ENCODE peak calls at places on chromosome 2, in nine cellular contexts. V is psoas muscle, S is DND-41, I is A549, L is fibroblast of lung, K is upper lobe of left lung, G is transverse colon, W is GM13976, T is AG10803. E is an unnamed sample.

GRCh38 chr2:41933035-41933429 is 114.8 kb upstream of the PKDCC start:
- DNase-seq in V (no peak), S (no peak), I (no peak), L (peak), K (no peak), G (no peak), W (no peak), T (no peak), E (no peak)

GRCh38 chr2:146147448-146148012 is 1627.6 kb upstream of the ZEB2 start:
- DNase-seq in V (no peak), S (no peak), I (peak), L (no peak), K (no peak), G (no peak), W (no peak), T (no peak), E (no peak)

GRCh38 chr2:85920810-85921545 is 32.2 kb upstream of the ST3GAL5 start:
- DNase-seq in V (no peak), S (no peak), I (peak), L (peak), K (no peak), G (no peak), W (no peak), T (peak), E (peak)

GRCh38 chr2:12452211-12452610 is 264.5 kb upstream of the TRIB2 start:
- DNase-seq in V (no peak), S (no peak), I (no peak), L (peak), K (no peak), G (no peak), W (no peak), T (no peak), E (peak)

GRCh38 chr2:238879621-238880377 is 31.9 kb downstream of the TWIST2 start:
- DNase-seq in V (no peak), S (no peak), I (no peak), L (no peak), K (no peak), G (no peak), W (no peak), T (peak), E (no peak)

GRCh38 chr2:45458909-45459563 is 152.0 kb downstream of the SRBD1 start:
- DNase-seq in V (no peak), S (no peak), I (peak), L (peak), K (no peak), G (peak), W (no peak), T (peak), E (peak)

GRCh38 chr2:85915606-85916303 is 27.0 kb upstream of the ST3GAL5 start:
- DNase-seq in V (no peak), S (no peak), I (no peak), L (no peak), K (no peak), G (no peak), W (no peak), T (peak), E (no peak)

GRCh38 chr2:191845248-191845715 is 1.6 kb downstream of the CAVIN2 start:
- DNase-seq in V (peak), S (no peak), I (peak), L (no peak), K (no peak), G (no peak), W (no peak), T (no peak), E (peak)

GRCh38 chr2:181839811-181840210 is 51.7 kb upstream of the ITPRID2 start:
- DNase-seq in V (no peak), S (no peak), I (no peak), L (no peak), K (no peak), G (no peak), W (no peak), T (no peak), E (no peak)

GRCh38 chr2:70515938-70516337 is 37.7 kb downstream of the TGFA start:
- DNase-seq in V (no peak), S (no peak), I (no peak), L (no peak), K (no peak), G (no peak), W (no peak), T (peak), E (peak)

GRCh38 chr2:240467149-240467642 is 31.7 kb downstream of the GPC1 start:
- DNase-seq in V (no peak), S (peak), I (no peak), L (no peak), K (peak), G (peak), W (no peak), T (no peak), E (no peak)

GRCh38 chr2:239722760-239723448 is 302.2 kb downstream of the NDUFA10 start:
- DNase-seq in V (no peak), S (no peak), I (no peak), L (no peak), K (peak), G (no peak), W (no peak), T (no peak), E (no peak)

GRCh38 chr2:3461781-3462492 is 57.4 kb downstream of the ADI1 start:
- DNase-seq in V (no peak), S (peak), I (peak), L (peak), K (no peak), G (no peak), W (peak), T (peak), E (peak)

GRCh38 chr2:24642351-24642750 is 150.8 kb downstream of the PTRHD1 start:
- DNase-seq in V (no peak), S (no peak), I (no peak), L (no peak), K (no peak), G (no peak), W (no peak), T (no peak), E (no peak)

GRCh38 chr2:206212673-206213513 is 53.2 kb downstream of the EEF1B2 start:
- DNase-seq in V (no peak), S (no peak), I (no peak), L (peak), K (no peak), G (no peak), W (no peak), T (peak), E (peak)
- TF ChIP-seq CTCF in V (no peak), S (no peak), I (no peak), L (no peak), K (no peak), G (no peak), W (no peak), T (peak), E (peak)

GRCh38 chr2:190344275-190344827 is 962 bp downstream of the INPP1 start:
- DNase-seq in V (no peak), S (no peak), I (peak), L (peak), K (no peak), G (peak), W (peak), T (peak), E (peak)
- TF ChIP-seq CTCF in V (peak), S (no peak), I (peak), L (no peak), K (no peak), G (peak), W (peak), T (peak), E (no peak)

DNA sequence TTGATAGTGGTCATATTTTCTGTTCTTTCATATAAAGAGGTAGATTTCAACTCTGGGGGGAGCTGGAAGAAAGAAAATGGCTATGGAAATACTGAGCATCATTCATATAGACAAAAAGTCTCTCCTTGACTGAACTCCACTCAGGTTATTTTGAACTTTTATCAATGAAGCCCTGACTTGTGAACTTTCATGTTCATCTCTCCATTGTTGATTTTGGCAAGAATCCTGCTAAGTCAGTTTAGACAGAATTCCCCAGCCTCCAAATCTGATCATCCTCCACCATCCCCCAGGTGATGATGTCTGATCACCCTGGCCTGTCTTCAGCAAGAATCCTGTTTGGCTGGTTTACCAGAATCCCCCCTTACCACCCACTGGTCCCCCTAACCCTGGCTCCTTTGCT is 395.0 kb downstream of the NCKAP5 start:
- DNase-seq in V (no peak), S (no peak), I (no peak), L (no peak), K (no peak), G (no peak), W (no peak), T (no peak), E (no peak)
- TF ChIP-seq CTCF in V (no peak), S (no peak), I (no peak), L (no peak), K (no peak), G (no peak), W (no peak), T (no peak), E (no peak)

GRCh38 chr2:119407430-119408220 is 24.0 kb upstream of the TMEM37 start:
- DNase-seq in V (no peak), S (peak), I (peak), L (peak), K (no peak), G (peak), W (peak), T (peak), E (peak)

GRCh38 chr2:119409506-119409905 is 22.1 kb upstream of the TMEM37 start:
- DNase-seq in V (no peak), S (no peak), I (no peak), L (no peak), K (no peak), G (no peak), W (no peak), T (no peak), E (no peak)

GRCh38 chr2:119405151-119405550 is 26.5 kb upstream of the TMEM37 start:
- DNase-seq in V (no peak), S (no peak), I (no peak), L (no peak), K (no peak), G (no peak), W (no peak), T (no peak), E (no peak)

GRCh38 chr2:119402645-119403560 is 28.8 kb upstream of the TMEM37 start:
- DNase-seq in V (no peak), S (no peak), I (no peak), L (no peak), K (no peak), G (peak), W (no peak), T (no peak), E (peak)

GRCh38 chr2:119408221-119408619 is 23.4 kb upstream of the TMEM37 start:
- DNase-seq in V (no peak), S (no peak), I (no peak), L (no peak), K (peak), G (peak), W (no peak), T (no peak), E (no peak)
- TF ChIP-seq CTCF in V (no peak), S (no peak), I (no peak), L (no peak), K (no peak), G (no peak), W (no peak), T (no peak), E (no peak)